ENCODE peak calls at places on chromosome 15, in four cellular contexts. One of them, this sample, is unnamed.

GRCh38 chr15:35293353-35294130 is 208.4 kb upstream of the NANOGP8 start:
- DNase-seq in cardiac fibroblast: peak
- DNase-seq in EL: peak
- DNase-seq in WTC11: no peak
- DNase-seq in this sample: no peak

GRCh38 chr15:49902791-49903481 is 216.1 kb downstream of the ATP8B4 start:
- DNase-seq in cardiac fibroblast: peak
- DNase-seq in EL: peak
- DNase-seq in WTC11: no peak
- DNase-seq in this sample: no peak

GRCh38 chr15:76199106-76200082 is 111.9 kb downstream of the ETFA start:
- DNase-seq in cardiac fibroblast: peak
- DNase-seq in EL: peak
- DNase-seq in WTC11: no peak
- DNase-seq in this sample: no peak

GRCh38 chr15:91304794-91305193 is 204.7 kb downstream of the SV2B start:
- DNase-seq in cardiac fibroblast: no peak
- DNase-seq in EL: no peak
- DNase-seq in WTC11: no peak
- DNase-seq in this sample: no peak

GRCh38 chr15:64158363-64159134 is 4.3 kb downstream of the PPIB start:
- DNase-seq in cardiac fibroblast: no peak
- DNase-seq in EL: no peak
- DNase-seq in WTC11: no peak
- DNase-seq in this sample: peak

GRCh38 chr15:58224068-58224467 is 85.9 kb downstream of the AQP9 start:
- DNase-seq in cardiac fibroblast: no peak
- DNase-seq in EL: no peak
- DNase-seq in WTC11: no peak
- DNase-seq in this sample: no peak

GRCh38 chr15:89148126-89148525 is 59.9 kb downstream of the ABHD2 start:
- DNase-seq in cardiac fibroblast: no peak
- DNase-seq in EL: no peak
- DNase-seq in WTC11: no peak
- DNase-seq in this sample: no peak

GRCh38 chr15:62323353-62323752 is 158.3 kb upstream of the C2CD4B start:
- DNase-seq in cardiac fibroblast: no peak
- DNase-seq in EL: no peak
- DNase-seq in WTC11: no peak
- DNase-seq in this sample: no peak

GRCh38 chr15:101346928-101347327 is 51.9 kb upstream of the SNRPA1 start:
- DNase-seq in cardiac fibroblast: no peak
- DNase-seq in EL: no peak
- DNase-seq in WTC11: no peak
- DNase-seq in this sample: no peak

This sample was measured in lower leg skin.